ENCODE peak calls at places on chromosomes 5 and 9, in four cellular contexts. S, H, Y and D are unnamed samples.

GRCh38 chr9:129511320-129511900 is 109.5 kb downstream of the C9orf50 start:
- DNase-seq in S (no peak), H (no peak), Y (no peak), D (no peak)

GRCh38 chr9:12933957-12934356 is 159.1 kb downstream of the LURAP1L start:
- DNase-seq in S (no peak), H (no peak), Y (no peak), D (no peak)

GRCh38 chr5:33180900-33181299 is 259.9 kb upstream of the TARS1 start:
- DNase-seq in S (peak), H (peak), Y (no peak), D (no peak)

GRCh38 chr5:36521219-36521618 is 85.2 kb upstream of the SLC1A3 start:
- DNase-seq in S (no peak), H (no peak), Y (no peak), D (no peak)

GRCh38 chr5:17294639-17295311 is 77.3 kb downstream of the BASP1 start:
- DNase-seq in S (no peak), H (no peak), Y (no peak), D (no peak)

GRCh38 chr5:5270161-5270560 is 130.0 kb downstream of the ADAMTS16 start:
- DNase-seq in S (no peak), H (no peak), Y (no peak), D (no peak)

GRCh38 chr9:113479150-113479761 is 15.7 kb downstream of the RGS3 start:
- DNase-seq in S (no peak), H (no peak), Y (no peak), D (no peak)

GRCh38 chr5:81235287-81236072 is 2.4 kb downstream of the CKMT2 start:
- DNase-seq in S (no peak), H (no peak), Y (peak), D (no peak)

GRCh38 chr9:68702493-68702892 is 2.5 kb upstream of the PIP5K1B start:
- DNase-seq in S (no peak), H (no peak), Y (no peak), D (no peak)

GRCh38 chr5:12805165-12805698 is 901.0 kb upstream of the CTNND2 start:
- DNase-seq in S (no peak), H (no peak), Y (no peak), D (no peak)

GRCh38 chr5:133736512-133736911 is 124.2 kb upstream of the FSTL4 start:
- DNase-seq in S (no peak), H (no peak), Y (no peak), D (no peak)

GRCh38 chr9:32866292-32866691 is 83.0 kb downstream of the TMEM215 start:
- DNase-seq in S (no peak), H (no peak), Y (no peak), D (no peak)

GRCh38 chr5:145568581-145568980 is 266.6 kb downstream of the PRELID2 start:
- DNase-seq in S (no peak), H (no peak), Y (no peak), D (no peak)

GRCh38 chr5:10333154-10334006 is 20.1 kb upstream of the MARCHF6 start:
- DNase-seq in S (no peak), H (no peak), Y (peak), D (no peak)

GRCh38 chr5:137641148-137641547 is 94.7 kb downstream of the KLHL3 start:
- DNase-seq in S (no peak), H (no peak), Y (no peak), D (no peak)

GRCh38 chr9:99078731-99079130 is 26.2 kb upstream of the TGFBR1 start:
- DNase-seq in S (no peak), H (no peak), Y (no peak), D (no peak)

GRCh38 chr9:103731541-103731940 is 362.6 kb upstream of the SMC2 start:
- DNase-seq in S (no peak), H (no peak), Y (no peak), D (no peak)

GRCh38 chr5:32840606-32841005 is 129.5 kb downstream of the NPR3 start:
- DNase-seq in S (no peak), H (no peak), Y (no peak), D (no peak)

GRCh38 chr9:98410185-98410697 is 154.8 kb upstream of the TBC1D2 start:
- DNase-seq in S (no peak), H (no peak), Y (no peak), D (no peak)

GRCh38 chr5:76085286-76085579 is 2.0 kb downstream of the SV2C start:
- DNase-seq in S (no peak), H (no peak), Y (no peak), D (no peak)

GRCh38 chr9:101311759-101312420 is 72.9 kb downstream of the BAAT start:
- DNase-seq in S (peak), H (peak), Y (no peak), D (no peak)

GRCh38 chr9:121483049-121483448 is 16.6 kb downstream of the GGTA1 start:
- DNase-seq in S (peak), H (no peak), Y (no peak), D (no peak)

GRCh38 chr5:23684103-23684502 is 176.7 kb downstream of the PRDM9 start:
- DNase-seq in S (no peak), H (no peak), Y (no peak), D (no peak)

GRCh38 chr9:121944741-121945191 is 148.3 kb downstream of the TTLL11 start:
- DNase-seq in S (no peak), H (no peak), Y (no peak), D (no peak)

GRCh38 chr9:109600142-109600541 is 102.0 kb upstream of the PTPN3 start:
- DNase-seq in S (no peak), H (no peak), Y (no peak), D (no peak)

GRCh38 chr5:179495906-179496455 is 54.4 kb upstream of the RUFY1 start:
- DNase-seq in S (no peak), H (no peak), Y (no peak), D (no peak)

GRCh38 chr5:36692791-36693763 is 86.7 kb downstream of the SLC1A3 start:
- DNase-seq in S (no peak), H (no peak), Y (peak), D (no peak)

GRCh38 chr9:92790542-92791527 is 26.2 kb upstream of the BICD2 start:
- DNase-seq in S (peak), H (peak), Y (peak), D (peak)

GRCh38 chr5:139177809-139178581 is 20.2 kb downstream of the SIL1 start:
- DNase-seq in S (peak), H (peak), Y (no peak), D (peak)

GRCh38 chr5:75010838-75011237 is 41.5 kb downstream of the GCNT4 start:
- DNase-seq in S (no peak), H (no peak), Y (no peak), D (no peak)

GRCh38 chr5:72693001-72693442 is 123.4 kb upstream of the TNPO1 start:
- DNase-seq in S (no peak), H (no peak), Y (no peak), D (no peak)

GRCh38 chr9:79944991-79945390 is 373.2 kb downstream of the TLE4 start:
- DNase-seq in S (no peak), H (no peak), Y (no peak), D (no peak)

GRCh38 chr5:71974165-71974564 is 133.1 kb upstream of the MAP1B start:
- DNase-seq in S (no peak), H (no peak), Y (peak), D (no peak)

GRCh38 chr9:121744687-121745395 is 93.4 kb downstream of the DAB2IP start:
- DNase-seq in S (no peak), H (no peak), Y (no peak), D (no peak)

GRCh38 chr9:115024925-115025535 is 92.9 kb downstream of the TNC start:
- DNase-seq in S (no peak), H (no peak), Y (no peak), D (no peak)

GRCh38 chr9:34515959-34516358 is 6.8 kb downstream of the ENHO start:
- DNase-seq in S (no peak), H (no peak), Y (no peak), D (no peak)

GRCh38 chr9:134442486-134443168 is 116.4 kb downstream of the RXRA start:
- DNase-seq in S (peak), H (peak), Y (no peak), D (no peak)

GRCh38 chr5:96868603-96869371 is 7.5 kb upstream of the ERAP2 start:
- DNase-seq in S (peak), H (peak), Y (no peak), D (no peak)

GRCh38 chr5:75588666-75589065 is 22.6 kb upstream of the ANKDD1B start:
- DNase-seq in S (no peak), H (no peak), Y (no peak), D (no peak)